ENCODE peak calls at places on chromosomes 13 and 19, in five cellular contexts. O, K, P, S and F are unnamed samples.

GRCh38 chr19:54573330-54573872 is at the start of gene LILRA2:
- DNase-seq in O (no peak), K (peak; percentile 64), P (no peak), S (no peak), F (no peak)

GRCh38 chr19:17329768-17330545 is 4.7 kb downstream of the ANO8 start:
- DNase-seq in O (no peak), K (no peak), P (no peak), S (no peak), F (no peak)

GRCh38 chr13:110407531-110407930 is 100.4 kb downstream of the COL4A2 start:
- DNase-seq in O (no peak), K (no peak), P (peak; percentile 67), S (no peak), F (no peak)

GRCh38 chr19:33094504-33095067 is 13.6 kb downstream of the GPATCH1 start:
- DNase-seq in O (no peak), K (no peak), P (no peak), S (no peak), F (no peak)

GRCh38 chr13:27186295-27186694 is 14.7 kb upstream of the USP12 start:
- DNase-seq in O (no peak), K (no peak), P (no peak), S (no peak), F (no peak)

GRCh38 chr19:7471696-7472620 is 16.9 kb downstream of the PEX11G start:
- DNase-seq in O (no peak), K (no peak), P (no peak), S (no peak), F (no peak)

GRCh38 chr19:33472696-33473624 is 48.6 kb downstream of the PEPD start:
- DNase-seq in O (peak; percentile 96), K (peak; percentile 37), P (peak; percentile 68), S (no peak), F (peak; percentile 86)

GRCh38 chr13:98174995-98175394 is 2.1 kb downstream of the RNF113B start:
- DNase-seq in O (no peak), K (no peak), P (no peak), S (no peak), F (no peak)

GRCh38 chr13:99205621-99206220 is 5.1 kb downstream of the UBAC2 start:
- DNase-seq in O (no peak), K (no peak), P (no peak), S (no peak), F (no peak)

GRCh38 chr13:99908129-99908805 is 63.3 kb downstream of the ZIC5 start:
- DNase-seq in O (no peak), K (no peak), P (no peak), S (no peak), F (no peak)

GRCh38 chr19:49431330-49431749 is 6.2 kb downstream of the GFY start:
- DNase-seq in O (no peak), K (no peak), P (no peak), S (no peak), F (no peak)

GRCh38 chr19:56341948-56342347 is 27.3 kb upstream of the ZSCAN5A start:
- DNase-seq in O (no peak), K (no peak), P (no peak), S (no peak), F (no peak)

GRCh38 chr19:56689198-56689597 is 17.6 kb upstream of the ZNF835 start:
- DNase-seq in O (no peak), K (no peak), P (no peak), S (no peak), F (no peak)

GRCh38 chr13:30398601-30399072 is 23.7 kb upstream of the UBE2L5 start:
- DNase-seq in O (no peak), K (no peak), P (no peak), S (no peak), F (no peak)

GRCh38 chr13:112885242-112885781 is 83.7 kb upstream of the MCF2L start:
- DNase-seq in O (no peak), K (peak; percentile 18), P (no peak), S (no peak), F (no peak)

GRCh38 chr13:112887557-112887991 is 81.4 kb upstream of the MCF2L start:
- DNase-seq in O (no peak), K (peak; percentile 35), P (no peak), S (peak; percentile 23), F (no peak)

GRCh38 chr13:112887151-112887550 is 81.9 kb upstream of the MCF2L start:
- DNase-seq in O (no peak), K (peak; percentile 28), P (no peak), S (peak; percentile 8), F (no peak)

GRCh38 chr13:112883241-112883945 is 85.6 kb upstream of the MCF2L start:
- DNase-seq in O (no peak), K (no peak), P (no peak), S (no peak), F (no peak)

GRCh38 chr13:112885782-112886268 is 83.2 kb upstream of the MCF2L start:
- DNase-seq in O (peak; percentile 76), K (peak; percentile 83), P (peak; percentile 91), S (peak; percentile 82), F (peak; percentile 67)
- H3K4me3 ChIP-seq in O (peak overlapping the region; percentile 41), K (no peak overlapping the region), P (no peak overlapping the region), S (no peak overlapping the region), F (peak overlapping the region; percentile 38)

DNA sequence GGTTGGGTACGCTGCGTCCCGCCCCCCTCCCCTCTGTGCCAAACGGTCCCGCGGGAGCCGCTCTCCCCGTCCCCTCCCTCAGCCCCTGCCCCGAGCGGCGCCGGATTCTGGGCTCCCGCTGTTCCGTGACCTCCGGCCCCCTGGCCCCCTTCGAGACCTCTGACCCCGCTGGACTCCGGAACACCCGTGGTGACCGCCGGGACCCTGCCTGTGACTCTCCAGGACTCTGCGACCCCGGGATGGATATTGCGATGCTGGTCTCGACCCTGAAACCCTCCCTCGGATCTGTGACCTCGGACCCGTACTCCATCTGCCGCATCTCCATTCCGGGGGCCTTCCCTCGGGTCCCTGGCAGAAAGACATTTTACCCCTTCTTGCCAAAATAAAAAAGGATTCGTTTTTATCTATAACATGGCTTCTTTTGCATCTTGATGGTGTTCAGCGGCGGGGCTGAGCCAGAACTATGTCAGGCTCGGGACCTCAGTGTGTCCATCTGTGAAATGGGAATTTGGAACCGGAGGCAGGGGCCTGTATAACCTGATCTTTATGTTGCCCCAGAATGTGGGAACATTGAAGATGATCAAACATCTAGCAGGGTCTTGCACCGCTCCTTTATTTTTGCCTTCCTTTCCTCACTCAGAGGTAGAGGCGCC is 654 bp upstream of the MEGF8 start:
- DNase-seq in O (no peak), K (no peak), P (no peak), S (no peak), F (no peak)
- H3K4me3 ChIP-seq in O (peak overlapping the region; percentile 29), K (peak overlapping the region; percentile 98), P (no peak overlapping the region), S (peak overlapping the region; percentile 91), F (peak overlapping the region; percentile 10)

GRCh38 chr19:35509018-35509652 is 4.3 kb downstream of the DMKN start:
- DNase-seq in O (no peak), K (peak; percentile 84), P (no peak), S (no peak), F (no peak)
- H3K4me3 ChIP-seq in O (no peak overlapping the region), K (peak overlapping the region; percentile 56), P (peak overlapping the region; percentile 32), S (no peak overlapping the region), F (no peak overlapping the region)

GRCh38 chr19:22623841-22624221 is 10.3 kb upstream of the ZNF492 start:
- DNase-seq in O (no peak), K (no peak), P (no peak), S (no peak), F (no peak)

GRCh38 chr19:22622020-22622419 is 12.1 kb upstream of the ZNF492 start:
- DNase-seq in O (no peak), K (no peak), P (no peak), S (no peak), F (no peak)

GRCh38 chr19:22620912-22621311 is 13.2 kb upstream of the ZNF492 start:
- DNase-seq in O (no peak), K (no peak), P (no peak), S (no peak), F (no peak)

GRCh38 chr19:22625266-22626035 is 8.7 kb upstream of the ZNF492 start:
- DNase-seq in O (no peak), K (no peak), P (no peak), S (no peak), F (no peak)

GRCh38 chr19:22622901-22623840 is 11.0 kb upstream of the ZNF492 start:
- DNase-seq in O (no peak), K (no peak), P (peak; percentile 85), S (no peak), F (no peak)
- H3K4me3 ChIP-seq in O (no peak overlapping the region), K (no peak overlapping the region), P (peak overlapping the region; percentile 37), S (peak overlapping the region; percentile 15), F (no peak overlapping the region)

GRCh38 chr19:590750-591098 is 1.0 kb downstream of the HCN2 start:
- DNase-seq in O (no peak), K (no peak), P (no peak), S (no peak), F (no peak)
- H3K4me3 ChIP-seq in O (no peak overlapping the region), K (no peak overlapping the region), P (no peak overlapping the region), S (no peak overlapping the region), F (peak overlapping the region; percentile 36)

GRCh38 chr19:48396871-48397176 is 3.4 kb downstream of the GRIN2D start:
- DNase-seq in O (no peak), K (no peak), P (no peak), S (no peak), F (no peak)

GRCh38 chr19:48396010-48396870 is 2.8 kb downstream of the GRIN2D start:
- DNase-seq in O (no peak), K (no peak), P (no peak), S (no peak), F (no peak)

GRCh38 chr19:48398329-48399235 is 5.1 kb downstream of the GRIN2D start:
- DNase-seq in O (peak; percentile 63), K (peak; percentile 93), P (peak; percentile 92), S (peak; percentile 85), F (peak; percentile 65)

GRCh38 chr19:48397636-48398328 is 4.3 kb downstream of the GRIN2D start:
- DNase-seq in O (no peak), K (no peak), P (no peak), S (no peak), F (no peak)

GRCh38 chr19:48397263-48397635 is 3.8 kb downstream of the GRIN2D start:
- DNase-seq in O (no peak), K (no peak), P (no peak), S (no peak), F (no peak)
- H3K4me3 ChIP-seq in O (peak overlapping the region; percentile 59), K (no peak overlapping the region), P (no peak overlapping the region), S (no peak overlapping the region), F (peak overlapping the region; percentile 55)